ENCODE peak calls at places on chromosomes 11 and 22, in eight cellular contexts. One of them, this sample, is unnamed.

GRCh38 chr22:24950272-24950902 is 2.1 kb upstream of the KIAA1671 start:
- DNase-seq in sigmoid colon: no peak
- DNase-seq in GM12878: no peak
- DNase-seq in heart right ventricle: no peak
- DNase-seq in kidney: no peak
- DNase-seq in keratinocyte: no peak
- DNase-seq in body of pancreas: no peak
- DNase-seq in neural progenitor cell: peak; percentile 72
- DNase-seq in this sample: no peak

GRCh38 chr22:50303848-50304527 is 3.5 kb downstream of the PLXNB2 start:
- DNase-seq in sigmoid colon: peak; percentile 88
- DNase-seq in GM12878: no peak
- DNase-seq in heart right ventricle: peak; percentile 42
- DNase-seq in kidney: peak; percentile 91
- DNase-seq in keratinocyte: no peak
- DNase-seq in body of pancreas: peak; percentile 73
- DNase-seq in neural progenitor cell: peak; percentile 33
- DNase-seq in this sample: peak; percentile 66

GRCh38 chr11:64339754-64340408 is at the start of gene CCDC88B:
- DNase-seq in sigmoid colon: no peak
- DNase-seq in GM12878: no peak
- DNase-seq in heart right ventricle: peak; percentile 47
- DNase-seq in kidney: peak; percentile 90
- DNase-seq in keratinocyte: no peak
- DNase-seq in body of pancreas: peak; percentile 61
- DNase-seq in neural progenitor cell: no peak
- DNase-seq in this sample: peak; percentile 56

GRCh38 chr11:116986521-116987105 is 111.6 kb downstream of the SIK3 start:
- DNase-seq in sigmoid colon: no peak
- DNase-seq in GM12878: peak; percentile 64
- DNase-seq in heart right ventricle: no peak
- DNase-seq in kidney: no peak
- DNase-seq in keratinocyte: peak; percentile 65
- DNase-seq in body of pancreas: peak; percentile 16
- DNase-seq in neural progenitor cell: no peak
- DNase-seq in this sample: peak; percentile 51

GRCh38 chr11:77633856-77634425 is 3.7 kb downstream of the CLNS1A start:
- DNase-seq in sigmoid colon: no peak
- DNase-seq in GM12878: no peak
- DNase-seq in heart right ventricle: no peak
- DNase-seq in kidney: no peak
- DNase-seq in keratinocyte: no peak
- DNase-seq in body of pancreas: peak; percentile 39
- DNase-seq in neural progenitor cell: no peak
- DNase-seq in this sample: no peak

GRCh38 chr22:35835998-35836691 is 118.5 kb downstream of the APOL5 start:
- DNase-seq in sigmoid colon: peak; percentile 76
- DNase-seq in GM12878: no peak
- DNase-seq in heart right ventricle: peak; percentile 57
- DNase-seq in kidney: no peak
- DNase-seq in keratinocyte: peak; percentile 45
- DNase-seq in body of pancreas: peak; percentile 43
- DNase-seq in neural progenitor cell: peak; percentile 75
- DNase-seq in this sample: peak; percentile 80

GRCh38 chr11:35619754-35620640 is 1.7 kb downstream of the FJX1 start:
- DNase-seq in sigmoid colon: peak; percentile 63
- DNase-seq in GM12878: no peak
- DNase-seq in heart right ventricle: peak; percentile 34
- DNase-seq in kidney: peak; percentile 81
- DNase-seq in keratinocyte: no peak
- DNase-seq in body of pancreas: peak; percentile 15
- DNase-seq in neural progenitor cell: peak; percentile 87
- DNase-seq in this sample: no peak

GRCh38 chr11:17827006-17827405 is 92.4 kb downstream of the KCNC1 start:
- DNase-seq in sigmoid colon: no peak
- DNase-seq in GM12878: no peak
- DNase-seq in heart right ventricle: no peak
- DNase-seq in kidney: no peak
- DNase-seq in keratinocyte: no peak
- DNase-seq in body of pancreas: no peak
- DNase-seq in neural progenitor cell: peak; percentile 62
- DNase-seq in this sample: no peak

GRCh38 chr22:24699861-24700260 is 74.7 kb downstream of the PIWIL3 start:
- DNase-seq in sigmoid colon: no peak
- DNase-seq in GM12878: no peak
- DNase-seq in heart right ventricle: no peak
- DNase-seq in kidney: no peak
- DNase-seq in keratinocyte: no peak
- DNase-seq in body of pancreas: no peak
- DNase-seq in neural progenitor cell: no peak
- DNase-seq in this sample: no peak

GRCh38 chr11:128323381-128323780 is 264.0 kb downstream of the ETS1 start:
- DNase-seq in sigmoid colon: no peak
- DNase-seq in GM12878: no peak
- DNase-seq in heart right ventricle: peak; percentile 32
- DNase-seq in kidney: no peak
- DNase-seq in keratinocyte: no peak
- DNase-seq in body of pancreas: no peak
- DNase-seq in neural progenitor cell: no peak
- DNase-seq in this sample: peak; percentile 54

GRCh38 chr11:34261820-34262219 is 96.0 kb downstream of the ABTB2 start:
- DNase-seq in sigmoid colon: no peak
- DNase-seq in GM12878: no peak
- DNase-seq in heart right ventricle: no peak
- DNase-seq in kidney: no peak
- DNase-seq in keratinocyte: no peak
- DNase-seq in body of pancreas: no peak
- DNase-seq in neural progenitor cell: no peak
- DNase-seq in this sample: no peak

GRCh38 chr11:72195921-72196320 is 4.0 kb downstream of the FOLR1 start:
- DNase-seq in sigmoid colon: no peak
- DNase-seq in GM12878: no peak
- DNase-seq in heart right ventricle: no peak
- DNase-seq in kidney: no peak
- DNase-seq in keratinocyte: no peak
- DNase-seq in body of pancreas: no peak
- DNase-seq in neural progenitor cell: no peak
- DNase-seq in this sample: no peak

GRCh38 chr11:97751405-97751804 is 1269.3 kb upstream of the CNTN5 start:
- DNase-seq in sigmoid colon: no peak
- DNase-seq in GM12878: no peak
- DNase-seq in heart right ventricle: peak; percentile 65
- DNase-seq in kidney: peak; percentile 44
- DNase-seq in keratinocyte: no peak
- DNase-seq in body of pancreas: peak; percentile 66
- DNase-seq in neural progenitor cell: no peak
- DNase-seq in this sample: no peak

GRCh38 chr11:721347-721912 is 15.4 kb downstream of the EPS8L2 start:
- DNase-seq in sigmoid colon: no peak
- DNase-seq in GM12878: no peak
- DNase-seq in heart right ventricle: no peak
- DNase-seq in kidney: no peak
- DNase-seq in keratinocyte: no peak
- DNase-seq in body of pancreas: no peak
- DNase-seq in neural progenitor cell: peak; percentile 28
- DNase-seq in this sample: no peak

GRCh38 chr11:100753562-100753961 is 66.5 kb downstream of the ARHGAP42 start:
- DNase-seq in sigmoid colon: no peak
- DNase-seq in GM12878: no peak
- DNase-seq in heart right ventricle: no peak
- DNase-seq in kidney: no peak
- DNase-seq in keratinocyte: no peak
- DNase-seq in body of pancreas: no peak
- DNase-seq in neural progenitor cell: peak; percentile 75
- DNase-seq in this sample: no peak

GRCh38 chr11:61860054-61860903 is 31.1 kb downstream of the FADS3 start:
- DNase-seq in sigmoid colon: peak; percentile 81
- DNase-seq in GM12878: no peak
- DNase-seq in heart right ventricle: peak; percentile 83
- DNase-seq in kidney: no peak
- DNase-seq in keratinocyte: peak; percentile 11
- DNase-seq in body of pancreas: peak; percentile 88
- DNase-seq in neural progenitor cell: no peak
- DNase-seq in this sample: peak; percentile 56

DNA sequence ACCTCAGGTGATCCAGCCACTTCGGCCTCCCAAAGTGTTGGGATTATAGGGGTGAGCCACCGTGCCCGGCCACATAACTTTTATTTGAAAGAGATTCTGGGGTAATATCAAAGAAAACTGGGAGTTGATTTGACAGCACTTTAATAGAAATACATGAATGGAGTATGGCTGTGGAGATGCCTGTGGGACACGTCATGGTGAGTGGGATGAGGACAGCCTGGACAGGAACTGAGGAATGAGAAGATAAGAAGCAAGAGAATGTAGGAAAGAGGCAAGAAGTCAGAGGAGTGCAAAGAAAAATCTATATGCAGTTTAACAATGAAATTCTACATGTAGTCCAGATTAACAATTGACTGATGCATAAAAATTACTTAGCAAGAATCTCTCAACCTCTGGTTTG is 31.0 kb downstream of the SLC22A6 start:
- DNase-seq in sigmoid colon: no peak
- DNase-seq in GM12878: no peak
- DNase-seq in heart right ventricle: no peak
- DNase-seq in kidney: no peak
- DNase-seq in keratinocyte: no peak
- DNase-seq in body of pancreas: no peak
- DNase-seq in neural progenitor cell: no peak
- DNase-seq in this sample: no peak
- H3K9me3 ChIP-seq in sigmoid colon: no peaks in the 10 kb centered on the region
- H3K9me3 ChIP-seq in GM12878: no peaks in the 10 kb centered on the region
- H3K9me3 ChIP-seq in heart right ventricle: no peaks in the 10 kb centered on the region
- H3K9me3 ChIP-seq in kidney: no peaks in the 10 kb centered on the region
- H3K9me3 ChIP-seq in keratinocyte: no peaks in the 10 kb centered on the region
- H3K9me3 ChIP-seq in body of pancreas: no peaks in the 10 kb centered on the region
- H3K9me3 ChIP-seq in neural progenitor cell: no peaks in the 10 kb centered on the region
- H3K9me3 ChIP-seq in this sample: no peaks in the 10 kb centered on the region

DNA sequence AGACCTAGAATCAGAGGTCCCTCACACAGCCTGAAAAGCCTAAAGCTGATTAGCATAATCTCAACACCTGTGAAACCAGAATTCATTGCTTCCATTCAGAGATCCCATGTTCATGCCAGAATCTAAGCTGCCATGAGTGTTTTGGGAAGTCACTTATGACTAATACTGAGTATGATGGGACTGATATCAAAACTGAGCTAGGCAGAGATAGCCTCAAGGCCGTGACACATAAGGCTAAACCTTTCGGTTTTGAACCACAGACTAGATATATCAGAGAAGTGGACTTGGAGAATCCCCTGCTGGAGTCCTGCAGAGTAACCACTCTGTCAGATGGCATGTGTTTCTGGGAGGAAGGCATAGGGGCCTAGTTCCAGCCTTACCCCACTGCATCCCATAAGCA is 23.1 kb upstream of the GLYATL2 start:
- DNase-seq in sigmoid colon: no peak
- DNase-seq in GM12878: no peak
- DNase-seq in heart right ventricle: no peak
- DNase-seq in kidney: no peak
- DNase-seq in keratinocyte: peak; percentile 86
- DNase-seq in body of pancreas: no peak
- DNase-seq in neural progenitor cell: no peak
- DNase-seq in this sample: no peak
- H3K9me3 ChIP-seq in sigmoid colon: no peaks in the 10 kb centered on the region
- H3K9me3 ChIP-seq in GM12878: no peaks in the 10 kb centered on the region
- H3K9me3 ChIP-seq in heart right ventricle: no peaks in the 10 kb centered on the region
- H3K9me3 ChIP-seq in kidney: no peaks in the 10 kb centered on the region
- H3K9me3 ChIP-seq in keratinocyte: no peaks in the 10 kb centered on the region
- H3K9me3 ChIP-seq in body of pancreas: no peaks in the 10 kb centered on the region
- H3K9me3 ChIP-seq in neural progenitor cell: no peaks in the 10 kb centered on the region
- H3K9me3 ChIP-seq in this sample: no peaks in the 10 kb centered on the region

GRCh38 chr22:47277511-47277910 is 515.1 kb downstream of the TBC1D22A start:
- DNase-seq in sigmoid colon: peak; percentile 15
- DNase-seq in GM12878: no peak
- DNase-seq in heart right ventricle: no peak
- DNase-seq in kidney: no peak
- DNase-seq in keratinocyte: no peak
- DNase-seq in body of pancreas: no peak
- DNase-seq in neural progenitor cell: no peak
- DNase-seq in this sample: no peak
- H3K9me3 ChIP-seq in sigmoid colon: no peaks in the 10 kb centered on the region
- H3K9me3 ChIP-seq in GM12878: no peaks in the 10 kb centered on the region
- H3K9me3 ChIP-seq in heart right ventricle: no peaks in the 10 kb centered on the region
- H3K9me3 ChIP-seq in kidney: no peaks in the 10 kb centered on the region
- H3K9me3 ChIP-seq in keratinocyte: no peaks in the 10 kb centered on the region
- H3K9me3 ChIP-seq in body of pancreas: no peaks in the 10 kb centered on the region
- H3K9me3 ChIP-seq in neural progenitor cell: peaks cover 2% of the 10 kb centered on the region
- H3K9me3 ChIP-seq in this sample: no peaks in the 10 kb centered on the region

GRCh38 chr22:45579306-45579705 is 76.6 kb downstream of the FBLN1 start:
- DNase-seq in sigmoid colon: no peak
- DNase-seq in GM12878: no peak
- DNase-seq in heart right ventricle: no peak
- DNase-seq in kidney: peak; percentile 72
- DNase-seq in keratinocyte: no peak
- DNase-seq in body of pancreas: no peak
- DNase-seq in neural progenitor cell: no peak
- DNase-seq in this sample: no peak

GRCh38 chr22:45576730-45577464 is 74.2 kb downstream of the FBLN1 start:
- DNase-seq in sigmoid colon: no peak
- DNase-seq in GM12878: no peak
- DNase-seq in heart right ventricle: no peak
- DNase-seq in kidney: peak; percentile 68
- DNase-seq in keratinocyte: no peak
- DNase-seq in body of pancreas: no peak
- DNase-seq in neural progenitor cell: no peak
- DNase-seq in this sample: no peak

GRCh38 chr22:45576273-45576625 is 73.6 kb downstream of the FBLN1 start:
- DNase-seq in sigmoid colon: no peak
- DNase-seq in GM12878: no peak
- DNase-seq in heart right ventricle: no peak
- DNase-seq in kidney: peak; percentile 45
- DNase-seq in keratinocyte: no peak
- DNase-seq in body of pancreas: no peak
- DNase-seq in neural progenitor cell: no peak
- DNase-seq in this sample: no peak

GRCh38 chr22:45578524-45579147 is 76.0 kb downstream of the FBLN1 start:
- DNase-seq in sigmoid colon: no peak
- DNase-seq in GM12878: no peak
- DNase-seq in heart right ventricle: no peak
- DNase-seq in kidney: peak; percentile 46
- DNase-seq in keratinocyte: no peak
- DNase-seq in body of pancreas: no peak
- DNase-seq in neural progenitor cell: no peak
- DNase-seq in this sample: no peak

GRCh38 chr22:45577746-45578523 is 75.3 kb downstream of the FBLN1 start:
- DNase-seq in sigmoid colon: peak; percentile 89
- DNase-seq in GM12878: peak; percentile 12
- DNase-seq in heart right ventricle: peak; percentile 71
- DNase-seq in kidney: peak; percentile 93
- DNase-seq in keratinocyte: peak; percentile 41
- DNase-seq in body of pancreas: peak; percentile 82
- DNase-seq in neural progenitor cell: peak; percentile 92
- DNase-seq in this sample: peak; percentile 77
- H3K9me3 ChIP-seq in sigmoid colon: no peaks in the 10 kb centered on the region
- H3K9me3 ChIP-seq in GM12878: no peaks in the 10 kb centered on the region
- H3K9me3 ChIP-seq in heart right ventricle: no peaks in the 10 kb centered on the region
- H3K9me3 ChIP-seq in kidney: no peaks in the 10 kb centered on the region
- H3K9me3 ChIP-seq in keratinocyte: no peaks in the 10 kb centered on the region
- H3K9me3 ChIP-seq in body of pancreas: no peaks in the 10 kb centered on the region
- H3K9me3 ChIP-seq in neural progenitor cell: no peaks in the 10 kb centered on the region
- H3K9me3 ChIP-seq in this sample: no peaks in the 10 kb centered on the region